ENCODE peak calls at places on chromosome 19, in four cellular contexts. M is GM12878; L is A549; Y is naive thymus-derived CD4-positive, alpha-beta T cell. K is an unnamed sample.

GRCh38 chr19:58536852-58537798 is 6.7 kb upstream of the TRIM28 start:
- DNase-seq in L (no peak), Y (no peak), M (no peak), K (no peak)

GRCh38 chr19:49997709-49998108 is 27.5 kb downstream of the VRK3 start:
- DNase-seq in Y (no peak), L (peak; percentile 76), M (peak; percentile 26), K (no peak)

GRCh38 chr19:40582467-40582866 is 5.8 kb downstream of the SHKBP1 start:
- DNase-seq in L (no peak), Y (no peak), M (no peak), K (no peak)

GRCh38 chr19:18809149-18809978 is 18.3 kb upstream of the COMP start:
- DNase-seq in M (no peak), L (no peak), Y (no peak), K (no peak)

GRCh38 chr19:14165986-14166385 is 29.6 kb upstream of the ASF1B start:
- DNase-seq in M (no peak), Y (no peak), L (no peak), K (peak; percentile 20)

GRCh38 chr19:43726736-43727592 is 11.1 kb downstream of the IRGC start:
- DNase-seq in L (no peak), M (peak; percentile 20), Y (no peak), K (no peak)

GRCh38 chr19:56617531-56617930 is 22.4 kb downstream of the ZNF71 start:
- DNase-seq in Y (no peak), L (no peak), M (no peak), K (no peak)

GRCh38 chr19:4738734-4739133 is 15.1 kb upstream of the DPP9 start:
- DNase-seq in Y (no peak), M (no peak), L (no peak), K (no peak)

GRCh38 chr19:17125728-17126677 is 50.4 kb downstream of the MYO9B start:
- DNase-seq in Y (peak; percentile 78), M (peak; percentile 79), L (no peak), K (peak; percentile 91)

GRCh38 chr19:18659281-18660050 is 22.6 kb downstream of the KLHL26 start:
- DNase-seq in L (no peak), M (no peak), Y (no peak), K (no peak)

GRCh38 chr19:40781140-40781539 is 3.1 kb downstream of the RAB4B start:
- DNase-seq in Y (no peak), M (no peak), L (no peak), K (no peak)

GRCh38 chr19:16161848-16162247 is 11.5 kb downstream of the CIB3 start:
- DNase-seq in Y (no peak), M (no peak), L (peak; percentile 65), K (no peak)

GRCh38 chr19:38952395-38953165 is 21.8 kb downstream of the MRPS12 start:
- DNase-seq in L (peak; percentile 78), Y (no peak), M (no peak), K (peak; percentile 48)

GRCh38 chr19:7953576-7953975 is 10.1 kb upstream of the TIMM44 start:
- DNase-seq in M (no peak), Y (no peak), L (no peak), K (no peak)

GRCh38 chr19:41621654-41622053 is 5.2 kb downstream of the CEACAM4 start:
- DNase-seq in M (no peak), L (no peak), Y (no peak), K (no peak)

GRCh38 chr19:18479964-18480723 is 41.7 kb downstream of the ELL start:
- DNase-seq in Y (no peak), L (no peak), M (no peak), K (no peak)

GRCh38 chr19:51637362-51637978 is 7.3 kb upstream of the SIGLEC5 start:
- DNase-seq in Y (no peak), M (no peak), L (peak; percentile 31), K (peak; percentile 8)
- H3K4me3 ChIP-seq in Y (no peak overlapping the region), M (no peak overlapping the region), L (no peak overlapping the region), K (no peak overlapping the region)

DNA sequence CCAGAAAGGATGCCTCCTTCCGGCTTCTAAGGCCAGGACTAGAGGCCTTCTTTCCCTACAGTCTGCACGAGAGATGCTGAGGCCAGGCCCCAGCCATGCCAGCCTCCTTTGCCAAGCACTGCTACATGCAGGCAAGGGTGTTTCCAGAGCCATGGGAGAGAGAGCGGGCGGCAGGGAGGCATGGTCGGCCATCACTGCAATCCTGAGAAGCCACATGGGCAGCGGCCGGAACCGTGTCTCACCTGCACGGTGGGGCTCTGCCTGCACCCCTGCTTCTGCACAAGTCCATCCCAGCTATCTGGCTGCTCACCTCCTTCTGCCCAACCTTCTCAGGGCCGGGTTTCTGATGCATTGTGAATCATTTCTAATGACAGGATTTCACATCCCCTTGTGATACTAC is 35.1 kb downstream of the TSHZ3 start:
- DNase-seq in Y (no peak), L (no peak), M (no peak), K (no peak)
- H3K27ac ChIP-seq in Y (no peak overlapping the region), L (no peak overlapping the region), M (no peak overlapping the region), K (no peak overlapping the region)

GRCh38 chr19:3463039-3463958 is 17.0 kb downstream of the SMIM24 start:
- DNase-seq in L (no peak), M (no peak), Y (no peak), K (no peak)
- H3K4me3 ChIP-seq in L (no peak overlapping the region), M (no peak overlapping the region), Y (no peak overlapping the region), K (no peak overlapping the region)

GRCh38 chr19:33389574-33390119 is 16.1 kb downstream of the CEBPG start:
- DNase-seq in Y (no peak), L (no peak), M (no peak), K (no peak)
- H3K27ac ChIP-seq in Y (no peak overlapping the region), L (no peak overlapping the region), M (no peak overlapping the region), K (no peak overlapping the region)

GRCh38 chr19:51271015-51271600 is 20.2 kb downstream of the SIGLECL1 start:
- DNase-seq in L (no peak), M (no peak), Y (no peak), K (no peak)
- H3K4me3 ChIP-seq in L (no peak overlapping the region), M (no peak overlapping the region), Y (no peak overlapping the region), K (no peak overlapping the region)

GRCh38 chr19:47316513-47316912 is 6.9 kb downstream of the C5AR1 start:
- DNase-seq in Y (no peak), M (no peak), L (no peak), K (no peak)

GRCh38 chr19:47310819-47311218 is 1.2 kb downstream of the C5AR1 start:
- DNase-seq in L (peak; percentile 89), M (no peak), Y (no peak), K (no peak)

GRCh38 chr19:47312366-47313006 is 2.8 kb downstream of the C5AR1 start:
- DNase-seq in Y (no peak), L (no peak), M (no peak), K (no peak)

GRCh38 chr19:47315125-47315821 is 5.6 kb downstream of the C5AR1 start:
- DNase-seq in L (peak; percentile 99), Y (no peak), M (no peak), K (no peak)

DNA sequence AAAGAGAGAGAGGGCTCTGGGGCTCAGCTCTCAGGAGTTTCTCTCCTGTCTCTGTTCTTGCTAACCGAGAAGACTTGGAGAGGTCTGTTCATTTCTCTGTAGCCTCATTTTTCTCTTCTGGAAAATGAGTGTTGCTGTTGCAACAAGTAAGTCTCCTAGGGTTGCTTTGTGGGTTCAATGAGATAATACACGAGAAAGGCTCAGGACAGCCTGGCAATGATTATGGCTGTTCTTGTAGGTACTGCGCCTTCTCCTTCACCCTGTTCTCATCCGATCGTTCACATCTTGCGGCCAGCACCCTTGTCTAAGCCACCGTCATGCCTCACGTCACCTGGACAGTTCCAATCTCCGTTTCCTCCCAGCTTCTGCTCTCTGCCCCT is 4.1 kb downstream of the C5AR1 start:
- DNase-seq in Y (no peak), M (no peak), L (no peak), K (no peak)
- H3K27ac ChIP-seq in Y (no peak overlapping the region), M (no peak overlapping the region), L (peak overlapping the region; percentile 85), K (no peak overlapping the region)

GRCh38 chr19:45451181-45451849 is 16.5 kb upstream of the FOSB start:
- DNase-seq in M (no peak), Y (peak; percentile 71), L (no peak), K (peak; percentile 72)
- H3K4me3 ChIP-seq in M (peak overlapping the region; percentile 76), Y (peak overlapping the region; percentile 70), L (peak overlapping the region; percentile 65), K (peak overlapping the region; percentile 40)

GRCh38 chr19:10747674-10748073 is 29.8 kb downstream of the DNM2 start:
- DNase-seq in L (no peak), Y (no peak), M (no peak), K (no peak)
- H3K27ac ChIP-seq in L (peak overlapping the region; percentile 91), Y (peak overlapping the region; percentile 44), M (no peak overlapping the region), K (no peak overlapping the region)

K was measured in CD4-positive, alpha-beta memory T cell.